ENCODE peak calls at places on chromosomes 13 and 19, in five cellular contexts. S is anterior cingulate cortex; Z is stimulated activated CD4-positive, alpha-beta T cell treated with anti-CD3 and anti-CD28 coated beads, TNF-alpha, amount 100 ng/mL, for 24 hours; V is activated CD8-positive, alpha-beta memory T cell treated with anti-CD3 and anti-CD28 coated beads for 1 hour; H is smooth muscle cell of the brain vasculature. L is an unnamed sample.

GRCh38 chr13:44197791-44198770 is 175.5 kb upstream of the SERP2 start:
- DNase-seq in H (no peak), V (no peak), Z (no peak), S (no peak), L (no peak)

GRCh38 chr19:1956143-1956537 is 15.2 kb downstream of the CSNK1G2 start:
- DNase-seq in V (no peak), S (no peak), H (no peak), Z (no peak), L (no peak)

GRCh38 chr13:21020176-21020575 is 41.2 kb downstream of the LATS2 start:
- DNase-seq in S (no peak), Z (no peak), H (no peak), V (no peak), L (no peak)

GRCh38 chr19:30711296-30711695 is 339.1 kb downstream of the ZNF536 start:
- DNase-seq in Z (no peak), H (no peak), V (no peak), S (no peak), L (no peak)

GRCh38 chr13:50911051-50911690 is 1.6 kb downstream of the RNASEH2B start:
- DNase-seq in S (no peak), Z (no peak), H (no peak), V (no peak), L (no peak)

GRCh38 chr19:47445937-47446402 is 25.7 kb downstream of the SLC8A2 start:
- DNase-seq in V (peak; percentile 34), Z (peak; percentile 29), H (no peak), S (peak; percentile 18), L (no peak)

GRCh38 chr13:48580185-48580803 is 47.4 kb upstream of the RCBTB2 start:
- DNase-seq in V (peak; percentile 25), S (no peak), Z (peak; percentile 68), H (no peak), L (peak; percentile 11)

GRCh38 chr13:29703421-29703820 is 107.9 kb upstream of the SLC7A1 start:
- DNase-seq in S (no peak), Z (no peak), V (no peak), H (peak; percentile 43), L (no peak)

GRCh38 chr19:42252365-42253244 is 2.3 kb downstream of the ERF start:
- DNase-seq in S (peak; percentile 87), Z (no peak), V (no peak), H (no peak), L (no peak)

GRCh38 chr13:34247596-34247995 is 429.6 kb downstream of the RFC3 start:
- DNase-seq in S (no peak), H (no peak), V (no peak), Z (no peak), L (no peak)

GRCh38 chr19:12117203-12117970 is 22.8 kb downstream of the ZNF20 start:
- DNase-seq in S (no peak), H (no peak), V (no peak), Z (no peak), L (no peak)

GRCh38 chr19:43634516-43634876 is 5.2 kb downstream of the CADM4 start:
- DNase-seq in S (peak; percentile 24), V (no peak), H (no peak), Z (no peak), L (no peak)

GRCh38 chr13:67228909-67229308 is 1.2 kb downstream of the PCDH9 start:
- DNase-seq in H (no peak), S (no peak), Z (no peak), V (no peak), L (no peak)

GRCh38 chr19:2714531-2715269 is 6.5 kb downstream of the DIRAS1 start:
- DNase-seq in H (no peak), V (no peak), Z (no peak), S (no peak), L (no peak)

GRCh38 chr19:49667473-49667872 is 1.7 kb downstream of the BCL2L12 start:
- DNase-seq in H (no peak), Z (no peak), S (no peak), V (no peak), L (no peak)

GRCh38 chr19:10769533-10770491 is 51.9 kb downstream of the DNM2 start:
- DNase-seq in Z (no peak), H (no peak), S (peak; percentile 78), V (no peak), L (no peak)

GRCh38 chr13:42259515-42259914 is 12.4 kb upstream of the AKAP11 start:
- DNase-seq in S (no peak), Z (no peak), H (no peak), V (no peak), L (no peak)

GRCh38 chr19:2900296-2901252 is at the start of gene ZNF57:
- DNase-seq in S (peak; percentile 98), Z (peak; percentile 98), H (peak; percentile 97), V (peak; percentile 99), L (peak; percentile 98)

GRCh38 chr19:33780746-33781145 is 15.9 kb upstream of the KCTD15 start:
- DNase-seq in V (no peak), H (no peak), Z (no peak), S (no peak), L (no peak)

GRCh38 chr19:4647676-4648644 is 8.6 kb downstream of the TNFAIP8L1 start:
- DNase-seq in H (no peak), S (no peak), V (no peak), Z (no peak), L (no peak)

GRCh38 chr19:58498316-58499020 is 13.3 kb downstream of the SLC27A5 start:
- DNase-seq in H (no peak), V (no peak), Z (no peak), S (peak; percentile 52), L (no peak)

GRCh38 chr19:32336259-32337111 is 8.9 kb upstream of the ZNF507 start:
- DNase-seq in S (no peak), V (no peak), Z (no peak), H (no peak), L (no peak)

GRCh38 chr13:49292742-49293498 is 45.2 kb downstream of the CDADC1 start:
- DNase-seq in V (no peak), H (peak; percentile 70), Z (no peak), S (peak; percentile 37), L (peak; percentile 16)

GRCh38 chr13:72004975-72005374 is 138.0 kb upstream of the DACH1 start:
- DNase-seq in V (no peak), H (peak; percentile 73), Z (no peak), S (no peak), L (no peak)

GRCh38 chr13:109387438-109387837 is 398.9 kb downstream of the IRS2 start:
- DNase-seq in Z (no peak), S (no peak), H (no peak), V (no peak), L (no peak)